ENCODE peak calls at places on chromosomes 2 and 18, in eight cellular contexts. One of them, this sample, is unnamed.

GRCh38 chr18:3494245-3494526 is 44.2 kb downstream of the TGIF1 start:
- DNase-seq in AML-193: no peak
- DNase-seq in ELF-1: no peak
- DNase-seq in T-helper 17 cell: no peak
- DNase-seq in T-helper 9 cell: no peak
- DNase-seq in spleen: no peak
- DNase-seq in activated gamma-delta T cell: no peak
- DNase-seq in NCI-H1105: no peak
- DNase-seq in this sample: no peak

GRCh38 chr2:100275200-100275589 is 47.1 kb downstream of the LONRF2 start:
- DNase-seq in AML-193: no peak
- DNase-seq in ELF-1: no peak
- DNase-seq in T-helper 17 cell: no peak
- DNase-seq in T-helper 9 cell: no peak
- DNase-seq in spleen: no peak
- DNase-seq in activated gamma-delta T cell: no peak
- DNase-seq in NCI-H1105: no peak
- DNase-seq in this sample: no peak

GRCh38 chr18:9736942-9737813 is 29.1 kb downstream of the RAB31 start:
- DNase-seq in AML-193: no peak
- DNase-seq in ELF-1: no peak
- DNase-seq in T-helper 17 cell: no peak
- DNase-seq in T-helper 9 cell: no peak
- DNase-seq in spleen: no peak
- DNase-seq in activated gamma-delta T cell: no peak
- DNase-seq in NCI-H1105: peak
- DNase-seq in this sample: no peak

GRCh38 chr18:26654173-26655009 is 106.0 kb upstream of the KCTD1 start:
- DNase-seq in AML-193: no peak
- DNase-seq in ELF-1: no peak
- DNase-seq in T-helper 17 cell: no peak
- DNase-seq in T-helper 9 cell: no peak
- DNase-seq in spleen: no peak
- DNase-seq in activated gamma-delta T cell: no peak
- DNase-seq in NCI-H1105: no peak
- DNase-seq in this sample: no peak

GRCh38 chr2:217802876-217803638 is 199.7 kb downstream of the TNS1 start:
- DNase-seq in AML-193: no peak
- DNase-seq in ELF-1: no peak
- DNase-seq in T-helper 17 cell: no peak
- DNase-seq in T-helper 9 cell: no peak
- DNase-seq in spleen: peak
- DNase-seq in activated gamma-delta T cell: no peak
- DNase-seq in NCI-H1105: no peak
- DNase-seq in this sample: no peak

GRCh38 chr2:3040819-3041218 is 336.8 kb downstream of the EIPR1 start:
- DNase-seq in AML-193: no peak
- DNase-seq in ELF-1: no peak
- DNase-seq in T-helper 17 cell: no peak
- DNase-seq in T-helper 9 cell: no peak
- DNase-seq in spleen: no peak
- DNase-seq in activated gamma-delta T cell: no peak
- DNase-seq in NCI-H1105: no peak
- DNase-seq in this sample: no peak

GRCh38 chr2:77086478-77086877 is 435.7 kb downstream of the LRRTM4 start:
- DNase-seq in AML-193: no peak
- DNase-seq in ELF-1: peak
- DNase-seq in T-helper 17 cell: no peak
- DNase-seq in T-helper 9 cell: no peak
- DNase-seq in spleen: no peak
- DNase-seq in activated gamma-delta T cell: no peak
- DNase-seq in NCI-H1105: no peak
- DNase-seq in this sample: no peak

GRCh38 chr2:24492283-24493272 is 1.5 kb downstream of the NCOA1 start:
- DNase-seq in AML-193: peak
- DNase-seq in ELF-1: peak
- DNase-seq in T-helper 17 cell: no peak
- DNase-seq in T-helper 9 cell: no peak
- DNase-seq in spleen: no peak
- DNase-seq in activated gamma-delta T cell: no peak
- DNase-seq in NCI-H1105: no peak
- DNase-seq in this sample: no peak

GRCh38 chr2:134281815-134282419 is 28.0 kb downstream of the MGAT5 start:
- DNase-seq in AML-193: no peak
- DNase-seq in ELF-1: peak
- DNase-seq in T-helper 17 cell: no peak
- DNase-seq in T-helper 9 cell: no peak
- DNase-seq in spleen: no peak
- DNase-seq in activated gamma-delta T cell: no peak
- DNase-seq in NCI-H1105: no peak
- DNase-seq in this sample: no peak

GRCh38 chr2:44268259-44268649 is 7.0 kb upstream of the SLC3A1 start:
- DNase-seq in AML-193: no peak
- DNase-seq in ELF-1: peak
- DNase-seq in T-helper 17 cell: no peak
- DNase-seq in T-helper 9 cell: no peak
- DNase-seq in spleen: no peak
- DNase-seq in activated gamma-delta T cell: no peak
- DNase-seq in NCI-H1105: no peak
- DNase-seq in this sample: no peak

GRCh38 chr2:240428245-240428644 is 7.2 kb upstream of the GPC1 start:
- DNase-seq in AML-193: no peak
- DNase-seq in ELF-1: no peak
- DNase-seq in T-helper 17 cell: no peak
- DNase-seq in T-helper 9 cell: no peak
- DNase-seq in spleen: no peak
- DNase-seq in activated gamma-delta T cell: no peak
- DNase-seq in NCI-H1105: no peak
- DNase-seq in this sample: no peak

GRCh38 chr2:59774821-59775463 is 778.5 kb downstream of the BCL11A start:
- DNase-seq in AML-193: no peak
- DNase-seq in ELF-1: no peak
- DNase-seq in T-helper 17 cell: no peak
- DNase-seq in T-helper 9 cell: no peak
- DNase-seq in spleen: no peak
- DNase-seq in activated gamma-delta T cell: no peak
- DNase-seq in NCI-H1105: no peak
- DNase-seq in this sample: no peak

GRCh38 chr2:86249176-86249842 is 50.1 kb downstream of the MRPL35 start:
- DNase-seq in AML-193: no peak
- DNase-seq in ELF-1: no peak
- DNase-seq in T-helper 17 cell: no peak
- DNase-seq in T-helper 9 cell: no peak
- DNase-seq in spleen: no peak
- DNase-seq in activated gamma-delta T cell: no peak
- DNase-seq in NCI-H1105: no peak
- DNase-seq in this sample: no peak

GRCh38 chr2:46187112-46187618 is 110.0 kb upstream of the EPAS1 start:
- DNase-seq in AML-193: no peak
- DNase-seq in ELF-1: no peak
- DNase-seq in T-helper 17 cell: no peak
- DNase-seq in T-helper 9 cell: no peak
- DNase-seq in spleen: no peak
- DNase-seq in activated gamma-delta T cell: no peak
- DNase-seq in NCI-H1105: no peak
- DNase-seq in this sample: peak

GRCh38 chr2:11738589-11739436 is 7.6 kb upstream of the LPIN1 start:
- DNase-seq in AML-193: peak
- DNase-seq in ELF-1: peak
- DNase-seq in T-helper 17 cell: no peak
- DNase-seq in T-helper 9 cell: no peak
- DNase-seq in spleen: no peak
- DNase-seq in activated gamma-delta T cell: no peak
- DNase-seq in NCI-H1105: no peak
- DNase-seq in this sample: no peak

GRCh38 chr2:128716371-128716770 is 397.7 kb upstream of the HS6ST1 start:
- DNase-seq in AML-193: no peak
- DNase-seq in ELF-1: no peak
- DNase-seq in T-helper 17 cell: no peak
- DNase-seq in T-helper 9 cell: no peak
- DNase-seq in spleen: no peak
- DNase-seq in activated gamma-delta T cell: no peak
- DNase-seq in NCI-H1105: no peak
- DNase-seq in this sample: no peak

GRCh38 chr2:173390036-173390435 is 35.4 kb downstream of the CDCA7 start:
- DNase-seq in AML-193: no peak
- DNase-seq in ELF-1: no peak
- DNase-seq in T-helper 17 cell: no peak
- DNase-seq in T-helper 9 cell: no peak
- DNase-seq in spleen: no peak
- DNase-seq in activated gamma-delta T cell: no peak
- DNase-seq in NCI-H1105: no peak
- DNase-seq in this sample: no peak

GRCh38 chr2:127579231-127579630 is 43.7 kb downstream of the MYO7B start:
- DNase-seq in AML-193: no peak
- DNase-seq in ELF-1: no peak
- DNase-seq in T-helper 17 cell: no peak
- DNase-seq in T-helper 9 cell: no peak
- DNase-seq in spleen: peak
- DNase-seq in activated gamma-delta T cell: no peak
- DNase-seq in NCI-H1105: no peak
- DNase-seq in this sample: no peak

This sample was measured in GM12864.